ENCODE peak calls at places on chromosomes 13 and 19, in seven cellular contexts. Q is HCT116; Y is ovary; O is NCI-H345; J is stimulated activated CD4-positive, alpha-beta T cell treated with anti-CD3 and anti-CD28 coated beads, Interleukin-12 subunit alpha, Interleukin-12 subunit beta, amount 100 ng/mL, for 24 hours; S is stimulated activated CD8-positive, alpha-beta memory T cell treated with anti-CD3 and anti-CD28 coated beads, Interleukin-7, amount 100 ng/mL, for 1 hour; L is A172. N is an unnamed sample.

GRCh38 chr13:41384749-41385503 is 72.4 kb upstream of the RGCC start:
- DNase-seq in Y (no peak), S (no peak), Q (no peak), L (no peak), J (no peak), O (no peak), N (no peak)

GRCh38 chr19:45469835-45470146 is 2.0 kb downstream of the FOSB start:
- DNase-seq in Y (no peak), L (no peak), O (peak), J (peak), S (no peak), Q (no peak), N (no peak)

GRCh38 chr19:44900328-44901244 is 5.0 kb upstream of the APOE start:
- DNase-seq in S (no peak), O (no peak), Y (no peak), Q (no peak), L (no peak), J (no peak), N (no peak)

GRCh38 chr13:98771838-98772611 is 19.6 kb upstream of the SLC15A1 start:
- DNase-seq in J (no peak), Q (no peak), S (no peak), Y (no peak), L (no peak), O (peak), N (no peak)

GRCh38 chr13:98481511-98481951 is 95.4 kb downstream of the STK24 start:
- DNase-seq in Q (no peak), L (no peak), J (no peak), Y (no peak), O (no peak), S (no peak), N (no peak)

GRCh38 chr19:45097776-45098520 is 5.0 kb downstream of the PPP1R37 start:
- DNase-seq in Y (no peak), L (peak), S (no peak), Q (no peak), O (no peak), J (no peak), N (peak)

GRCh38 chr13:46831588-46832194 is 34.7 kb upstream of the ESD start:
- DNase-seq in L (peak), Y (no peak), J (peak), Q (peak), S (peak), O (peak), N (no peak)

GRCh38 chr19:28444371-28444770 is 768.6 kb downstream of the UQCRFS1 start:
- DNase-seq in Y (no peak), L (no peak), S (no peak), O (peak), Q (no peak), J (no peak), N (no peak)

GRCh38 chr13:99859178-99860177 is 112.1 kb downstream of the ZIC5 start:
- DNase-seq in Y (no peak), O (no peak), S (peak), L (no peak), Q (no peak), J (peak), N (no peak)

GRCh38 chr19:4984106-4984380 is 15.1 kb downstream of the KDM4B start:
- DNase-seq in J (no peak), S (no peak), Q (no peak), Y (no peak), L (no peak), O (no peak), N (no peak)

GRCh38 chr19:6334490-6335285 is 1.3 kb upstream of the ACER1 start:
- DNase-seq in J (no peak), Y (no peak), L (no peak), S (no peak), O (no peak), Q (no peak), N (no peak)

GRCh38 chr19:47229674-47230121 is 1.3 kb downstream of the BBC3 start:
- DNase-seq in Q (no peak), Y (no peak), L (no peak), O (no peak), J (no peak), S (no peak), N (peak)

GRCh38 chr13:48730971-48731658 is 77.4 kb downstream of the CYSLTR2 start:
- DNase-seq in Y (no peak), O (no peak), L (peak), S (no peak), Q (peak), J (no peak), N (no peak)

GRCh38 chr13:57630661-57631606 is 610 bp upstream of the PCDH17 start:
- DNase-seq in S (no peak), O (peak), J (no peak), Y (no peak), L (peak), Q (no peak), N (no peak)

GRCh38 chr19:3463039-3463958 is 17.0 kb downstream of the SMIM24 start:
- DNase-seq in O (no peak), L (no peak), Y (peak), Q (no peak), S (no peak), J (no peak), N (no peak)

GRCh38 chr13:113231306-113232207 is 22.1 kb downstream of the CUL4A start:
- DNase-seq in L (no peak), Q (no peak), S (no peak), J (no peak), O (no peak), Y (no peak), N (no peak)

GRCh38 chr13:25179810-25180437 is 7.8 kb upstream of the AMER2 start:
- DNase-seq in Y (no peak), J (no peak), L (no peak), S (no peak), Q (no peak), O (no peak), N (no peak)

GRCh38 chr13:35675651-35676050 is 199.2 kb upstream of the MAB21L1 start:
- DNase-seq in Q (no peak), S (no peak), Y (no peak), J (no peak), O (peak), L (no peak), N (no peak)

N was measured in breast epithelium.